ENCODE peak calls at places on chromosomes 12 and 14, in seven cellular contexts. D is left lung; W is thoracic aorta; K is AG04450; B is activated CD4-positive, alpha-beta T cell treated with anti-CD3 and anti-CD28 coated beads for 24 hours; E is breast epithelium; V is GM23248. U is an unnamed sample.

GRCh38 chr12:30732954-30733637 is 21.7 kb downstream of the CAPRIN2 start:
- DNase-seq in W (no peak), E (no peak), V (no peak), K (no peak), D (no peak), B (no peak), U (no peak)

GRCh38 chr14:76996563-76997146 is 31.9 kb downstream of the IRF2BPL start:
- DNase-seq in D (no peak), V (no peak), W (no peak), B (no peak), E (no peak), K (no peak), U (no peak)

GRCh38 chr14:66859063-66859671 is 330.1 kb upstream of the GARIN2 start:
- DNase-seq in V (no peak), E (no peak), W (no peak), D (no peak), B (no peak), K (no peak), U (no peak)

GRCh38 chr12:72089678-72090077 is 151.0 kb downstream of the TPH2 start:
- DNase-seq in K (no peak), D (no peak), E (no peak), V (no peak), W (no peak), B (no peak), U (no peak)

GRCh38 chr12:116222358-116222757 is 55.1 kb downstream of the MED13L start:
- DNase-seq in D (no peak), K (peak; percentile 75), W (peak; percentile 66), E (no peak), B (peak; percentile 38), V (peak; percentile 74), U (peak; percentile 66)

GRCh38 chr12:6193853-6194815 is 6.1 kb upstream of the CD9 start:
- DNase-seq in D (peak; percentile 49), K (no peak), V (no peak), W (no peak), E (no peak), B (no peak), U (no peak)

GRCh38 chr12:49969027-49969426 is 3.7 kb upstream of the AQP6 start:
- DNase-seq in B (no peak), D (no peak), V (no peak), K (no peak), W (no peak), E (no peak), U (no peak)

GRCh38 chr14:52112336-52113018 is 43.6 kb upstream of the NID2 start:
- DNase-seq in E (no peak), D (no peak), B (no peak), V (peak; percentile 78), K (no peak), W (no peak), U (no peak)

GRCh38 chr12:14902465-14902864 is 16.8 kb upstream of the MGP start:
- DNase-seq in K (no peak), D (no peak), W (no peak), V (peak; percentile 18), B (no peak), E (no peak), U (no peak)

GRCh38 chr14:61581955-61582615 is 113.2 kb upstream of the HIF1A start:
- DNase-seq in B (no peak), K (no peak), E (no peak), V (peak; percentile 52), D (no peak), W (no peak), U (no peak)

GRCh38 chr12:54701940-54702592 is 53.9 kb upstream of the DCD start:
- DNase-seq in V (peak; percentile 60), B (peak; percentile 10), K (no peak), E (no peak), D (no peak), W (no peak), U (no peak)

GRCh38 chr14:104141621-104142091 is 3.3 kb downstream of the KIF26A start:
- DNase-seq in D (peak; percentile 58), B (no peak), E (peak; percentile 39), V (no peak), K (no peak), W (no peak), U (no peak)

GRCh38 chr14:58298477-58298879 is at the start of gene ARID4A:
- DNase-seq in B (no peak), V (no peak), K (no peak), E (peak; percentile 83), W (peak; percentile 70), D (peak; percentile 89), U (no peak)

GRCh38 chr14:69270795-69271708 is 11.1 kb downstream of the GALNT16 start:
- DNase-seq in E (no peak), V (no peak), W (no peak), D (no peak), K (no peak), B (no peak), U (no peak)

GRCh38 chr14:24216345-24216699 is 456 bp upstream of the MDP1 start:
- DNase-seq in D (no peak), E (no peak), W (no peak), V (no peak), K (no peak), B (no peak), U (no peak)

GRCh38 chr12:116962197-116962596 is 51.4 kb downstream of the FBXW8 start:
- DNase-seq in V (no peak), W (no peak), K (no peak), B (no peak), E (no peak), D (no peak), U (no peak)

U was measured in kidney epithelial cell.